ENCODE peak calls at places on chromosomes 13 and 19, in four cellular contexts. One of them, this sample, is unnamed.

GRCh38 chr19:49142866-49143335 is 12.3 kb downstream of the HRC start:
- DNase-seq in IMR-90: peak
- DNase-seq in A549: peak
- DNase-seq in K562: peak
- DNase-seq in this sample: no peak

GRCh38 chr13:30763786-30764440 is 28.6 kb downstream of the ALOX5AP start:
- DNase-seq in K562: no peak
- DNase-seq in IMR-90: peak
- DNase-seq in A549: no peak
- DNase-seq in this sample: no peak

GRCh38 chr19:45439569-45440258 is 16.0 kb upstream of the ERCC1 start:
- DNase-seq in K562: peak
- DNase-seq in IMR-90: peak
- DNase-seq in A549: peak
- DNase-seq in this sample: no peak

GRCh38 chr13:28408235-28408848 is 86.6 kb downstream of the FLT1 start:
- DNase-seq in IMR-90: no peak
- DNase-seq in K562: peak
- DNase-seq in A549: no peak
- DNase-seq in this sample: no peak

GRCh38 chr19:35704218-35704617 is at the start of gene ZBTB32:
- DNase-seq in K562: peak
- DNase-seq in IMR-90: peak
- DNase-seq in A549: no peak
- DNase-seq in this sample: no peak

GRCh38 chr13:44273991-44274810 is 99.4 kb upstream of the SERP2 start:
- DNase-seq in IMR-90: peak
- DNase-seq in A549: no peak
- DNase-seq in K562: no peak
- DNase-seq in this sample: no peak

GRCh38 chr13:27005556-27005955 is 166.1 kb downstream of the USP12 start:
- DNase-seq in IMR-90: no peak
- DNase-seq in A549: no peak
- DNase-seq in K562: no peak
- DNase-seq in this sample: no peak

GRCh38 chr19:33805313-33805712 is 8.6 kb downstream of the KCTD15 start:
- DNase-seq in K562: no peak
- DNase-seq in A549: no peak
- DNase-seq in IMR-90: no peak
- DNase-seq in this sample: no peak

GRCh38 chr19:495440-496332 is 600 bp upstream of the MADCAM1 start:
- DNase-seq in IMR-90: peak
- DNase-seq in A549: peak
- DNase-seq in K562: peak
- DNase-seq in this sample: no peak

GRCh38 chr13:100675660-100676129 is 1.1 kb upstream of the TMTC4 start:
- DNase-seq in IMR-90: no peak
- DNase-seq in A549: no peak
- DNase-seq in K562: no peak
- DNase-seq in this sample: no peak

GRCh38 chr13:75251188-75251587 is 230.8 kb downstream of the TBC1D4 start:
- DNase-seq in A549: no peak
- DNase-seq in K562: no peak
- DNase-seq in IMR-90: no peak
- DNase-seq in this sample: no peak

GRCh38 chr13:35930665-35931631 is 200.2 kb downstream of the DCLK1 start:
- DNase-seq in K562: no peak
- DNase-seq in IMR-90: peak
- DNase-seq in A549: no peak
- DNase-seq in this sample: no peak

GRCh38 chr19:18057557-18057956 is 29.2 kb downstream of the IL12RB1 start:
- DNase-seq in IMR-90: no peak
- DNase-seq in K562: no peak
- DNase-seq in A549: no peak
- DNase-seq in this sample: no peak

GRCh38 chr19:496333-496634 is at the start of gene MADCAM1:
- DNase-seq in IMR-90: no peak
- DNase-seq in A549: no peak
- DNase-seq in K562: no peak
- DNase-seq in this sample: no peak

GRCh38 chr19:44955500-44956439 is 590 bp downstream of the CLPTM1 start:
- DNase-seq in A549: no peak
- DNase-seq in K562: no peak
- DNase-seq in IMR-90: no peak
- DNase-seq in this sample: no peak

GRCh38 chr13:30785146-30785845 is 50.0 kb downstream of the ALOX5AP start:
- DNase-seq in A549: no peak
- DNase-seq in K562: no peak
- DNase-seq in IMR-90: peak
- DNase-seq in this sample: no peak

GRCh38 chr19:40466219-40467006 is at the start of gene SPTBN4:
- DNase-seq in IMR-90: no peak
- DNase-seq in K562: no peak
- DNase-seq in A549: no peak
- DNase-seq in this sample: no peak

GRCh38 chr13:29362849-29363604 is 232.5 kb downstream of the SLC7A1 start:
- DNase-seq in A549: peak
- DNase-seq in K562: peak
- DNase-seq in IMR-90: peak
- DNase-seq in this sample: peak

GRCh38 chr19:48878219-48879024 is 6.2 kb downstream of the PPP1R15A start:
- DNase-seq in A549: no peak
- DNase-seq in IMR-90: peak
- DNase-seq in K562: peak
- DNase-seq in this sample: no peak

GRCh38 chr19:4138445-4138844 is 14.5 kb upstream of the MAP2K2 start:
- DNase-seq in A549: no peak
- DNase-seq in K562: no peak
- DNase-seq in IMR-90: no peak
- DNase-seq in this sample: no peak

GRCh38 chr13:95128045-95128643 is 173.1 kb downstream of the ABCC4 start:
- DNase-seq in A549: peak
- DNase-seq in IMR-90: no peak
- DNase-seq in K562: no peak
- DNase-seq in this sample: peak

GRCh38 chr19:16397791-16398529 is 73.3 kb downstream of the KLF2 start:
- DNase-seq in IMR-90: no peak
- DNase-seq in K562: no peak
- DNase-seq in A549: no peak
- DNase-seq in this sample: no peak

GRCh38 chr19:45368127-45368526 is 2.2 kb downstream of the ERCC2 start:
- DNase-seq in K562: no peak
- DNase-seq in IMR-90: no peak
- DNase-seq in A549: no peak
- DNase-seq in this sample: no peak

GRCh38 chr13:29532821-29533220 is 62.7 kb downstream of the SLC7A1 start:
- DNase-seq in IMR-90: no peak
- DNase-seq in K562: no peak
- DNase-seq in A549: no peak
- DNase-seq in this sample: no peak

GRCh38 chr13:48819889-48820288 is 155.8 kb upstream of the FNDC3A start:
- DNase-seq in K562: no peak
- DNase-seq in A549: no peak
- DNase-seq in IMR-90: no peak
- DNase-seq in this sample: no peak

GRCh38 chr19:55273978-55274707 is 5.8 kb downstream of the HSPBP1 start:
- DNase-seq in A549: no peak
- DNase-seq in K562: no peak
- DNase-seq in IMR-90: no peak
- DNase-seq in this sample: no peak

GRCh38 chr13:75312884-75313520 is 169.0 kb downstream of the TBC1D4 start:
- DNase-seq in K562: no peak
- DNase-seq in A549: no peak
- DNase-seq in IMR-90: no peak
- DNase-seq in this sample: no peak

GRCh38 chr13:95982144-95982543 is 71.1 kb downstream of the UGGT2 start:
- DNase-seq in A549: no peak
- DNase-seq in IMR-90: no peak
- DNase-seq in K562: no peak
- DNase-seq in this sample: no peak

GRCh38 chr19:16342002-16342715 is 17.5 kb downstream of the KLF2 start:
- DNase-seq in IMR-90: no peak
- DNase-seq in A549: no peak
- DNase-seq in K562: no peak
- DNase-seq in this sample: no peak

GRCh38 chr13:78586706-78587105 is 16.6 kb downstream of the POU4F1 start:
- DNase-seq in IMR-90: no peak
- DNase-seq in K562: peak
- DNase-seq in A549: no peak
- DNase-seq in this sample: no peak

GRCh38 chr13:72643339-72643989 is 84.0 kb downstream of the MZT1 start:
- DNase-seq in IMR-90: peak
- DNase-seq in K562: peak
- DNase-seq in A549: peak
- DNase-seq in this sample: peak

GRCh38 chr13:110498327-110498726 is 63.2 kb downstream of the RAB20 start:
- DNase-seq in IMR-90: peak
- DNase-seq in K562: no peak
- DNase-seq in A549: no peak
- DNase-seq in this sample: no peak

GRCh38 chr13:33051632-33052031 is 35.4 kb downstream of the KL start:
- DNase-seq in A549: no peak
- DNase-seq in K562: no peak
- DNase-seq in IMR-90: no peak
- DNase-seq in this sample: no peak

GRCh38 chr19:50333737-50334617 is 4.8 kb upstream of the KCNC3 start:
- DNase-seq in A549: peak
- DNase-seq in K562: peak
- DNase-seq in IMR-90: no peak
- DNase-seq in this sample: no peak

GRCh38 chr13:104015646-104016396 is 949.6 kb upstream of the SLC10A2 start:
- DNase-seq in K562: no peak
- DNase-seq in A549: no peak
- DNase-seq in IMR-90: peak
- DNase-seq in this sample: no peak

DNA sequence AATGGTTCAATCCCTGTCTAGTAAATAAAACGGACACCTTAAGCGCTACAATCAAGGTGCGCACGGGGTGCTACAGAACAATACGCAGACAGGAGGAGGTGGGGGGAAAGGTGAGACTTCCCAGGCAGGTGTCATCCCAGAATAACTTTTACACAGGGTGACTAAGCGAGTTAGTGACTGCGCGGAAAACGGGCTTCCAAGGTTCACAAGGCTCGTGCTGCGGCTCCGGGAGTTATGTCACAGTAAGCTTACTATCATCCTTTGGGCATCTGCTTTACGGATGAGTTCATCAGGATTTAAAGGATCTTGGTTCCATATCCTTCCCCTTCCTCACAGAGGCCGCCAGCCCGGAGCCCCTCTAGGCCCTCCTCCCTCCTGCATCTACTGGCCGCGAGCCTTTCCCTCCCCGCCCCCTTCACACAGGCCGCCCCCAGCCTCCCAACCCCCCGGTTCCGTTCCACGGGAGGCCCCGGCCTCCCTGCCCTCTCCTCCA is 487 bp upstream of the IFT88 start:
- DNase-seq in IMR-90: peak
- DNase-seq in K562: no peak
- DNase-seq in A549: peak
- DNase-seq in this sample: peak
- TF ChIP-seq BHLHE40 in IMR-90: peak
- TF ChIP-seq BHLHE40 in K562: peak
- TF ChIP-seq BHLHE40 in A549: no peak
- TF ChIP-seq BHLHE40 in this sample: no peak

DNA sequence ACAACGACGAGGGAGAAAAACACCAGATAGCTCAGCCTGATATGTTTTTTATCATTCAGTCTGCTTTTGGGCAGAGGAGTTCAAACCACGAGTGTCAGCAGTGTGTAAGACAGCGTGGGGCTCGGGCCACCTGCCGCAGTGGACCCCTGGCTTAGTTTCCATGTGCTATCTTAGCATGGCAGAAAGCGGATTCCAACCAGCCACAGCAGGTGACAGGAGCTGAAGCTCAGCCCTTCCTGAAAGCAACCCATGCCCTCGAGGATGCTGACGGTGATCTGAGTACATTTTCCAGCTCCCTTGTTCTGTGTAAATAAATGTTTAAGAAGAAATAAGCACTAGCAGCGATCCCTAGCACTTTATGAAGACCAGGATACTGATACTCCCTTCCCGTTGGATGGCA is 32.2 kb upstream of the MBNL2 start:
- DNase-seq in K562: no peak
- DNase-seq in IMR-90: no peak
- DNase-seq in A549: no peak
- DNase-seq in this sample: no peak
- TF ChIP-seq MAZ in K562: no peak
- TF ChIP-seq MAZ in IMR-90: no peak
- TF ChIP-seq MAZ in A549: no peak
- TF ChIP-seq MAZ in this sample: no peak

GRCh38 chr19:47729468-47729798 is 15.9 kb upstream of the NOP53 start:
- DNase-seq in K562: peak
- DNase-seq in IMR-90: peak
- DNase-seq in A549: peak
- DNase-seq in this sample: no peak
- TF ChIP-seq RFX5 in K562: no peak
- TF ChIP-seq RFX5 in IMR-90: no peak
- TF ChIP-seq RFX5 in A549: no peak
- TF ChIP-seq RFX5 in this sample: no peak

GRCh38 chr13:108283110-108283509 is 13.6 kb downstream of the TNFSF13B start:
- DNase-seq in A549: no peak
- DNase-seq in K562: no peak
- DNase-seq in IMR-90: peak
- DNase-seq in this sample: no peak
- TF ChIP-seq BHLHE40 in A549: no peak
- TF ChIP-seq BHLHE40 in K562: no peak
- TF ChIP-seq BHLHE40 in IMR-90: no peak
- TF ChIP-seq BHLHE40 in this sample: no peak

DNA sequence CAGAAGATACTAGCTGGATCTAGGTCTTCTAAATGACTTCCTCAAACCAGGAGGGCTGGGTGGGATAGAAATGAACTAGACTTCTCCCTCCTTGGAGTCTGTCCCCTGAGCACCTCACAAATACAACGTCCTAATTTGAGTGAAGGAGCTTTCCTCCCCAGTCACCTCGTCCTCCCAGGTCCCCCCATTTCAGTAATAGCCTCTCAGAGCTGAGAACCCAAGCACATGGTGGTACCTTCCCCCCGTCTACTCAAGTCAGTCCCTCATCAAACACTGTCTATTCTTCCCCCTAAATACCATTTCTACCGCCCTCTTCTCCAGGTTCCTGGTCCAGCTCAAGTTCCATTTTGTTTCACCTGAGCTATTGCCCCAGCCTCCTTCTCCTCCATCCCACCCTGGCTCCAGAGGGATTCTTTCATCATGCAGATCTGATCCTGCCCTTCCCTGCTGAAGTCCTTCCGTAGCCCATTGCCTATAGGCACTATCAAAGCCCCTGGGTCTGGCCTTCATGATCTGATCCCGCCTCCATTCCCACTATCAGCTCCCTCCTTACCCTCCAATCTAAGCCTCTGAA is 5.3 kb upstream of the PRKCG start:
- DNase-seq in IMR-90: no peak
- DNase-seq in K562: no peak
- DNase-seq in A549: no peak
- DNase-seq in this sample: no peak
- TF ChIP-seq MAZ in IMR-90: no peak
- TF ChIP-seq MAZ in K562: no peak
- TF ChIP-seq MAZ in A549: peak
- TF ChIP-seq MAZ in this sample: no peak

This sample was measured in HepG2.